ENCODE peak calls at places on chromosomes 7 and 10, in eight cellular contexts. F, P, A, Q, Z, S, G and E are unnamed samples.

GRCh38 chr10:1274098-1274745 is 218.0 kb downstream of the WDR37 start:
- DNase-seq in Q (no peak), Z (peak), G (peak), F (no peak), A (no peak), P (no peak), S (no peak), E (no peak)

GRCh38 chr7:136050462-136050847 is 73.3 kb upstream of the MTPN start:
- DNase-seq in F (no peak), Q (no peak), P (no peak), A (no peak), Z (no peak), G (no peak), S (no peak), E (no peak)

GRCh38 chr7:87506243-87507180 is 31.0 kb upstream of the ABCB4 start:
- DNase-seq in F (no peak), P (no peak), A (no peak), S (no peak), Q (no peak), Z (no peak), G (no peak), E (no peak)

GRCh38 chr10:3902809-3903410 is 117.9 kb upstream of the KLF6 start:
- DNase-seq in P (no peak), G (no peak), Q (no peak), S (no peak), F (no peak), A (no peak), Z (no peak), E (no peak)

GRCh38 chr7:28542410-28542809 is 130.1 kb downstream of the CREB5 start:
- DNase-seq in Z (no peak), Q (no peak), S (no peak), G (no peak), P (no peak), F (no peak), A (no peak), E (no peak)

GRCh38 chr10:6564367-6564766 is 15.7 kb downstream of the PRKCQ start:
- DNase-seq in G (no peak), Q (no peak), F (peak), P (no peak), S (no peak), Z (no peak), A (no peak), E (no peak)

GRCh38 chr7:157494506-157495176 is 157.8 kb downstream of the DNAJB6 start:
- DNase-seq in S (no peak), Q (no peak), A (no peak), P (no peak), Z (no peak), G (no peak), F (no peak), E (no peak)

GRCh38 chr10:98144985-98145384 is 10.5 kb downstream of the R3HCC1L start:
- DNase-seq in Q (no peak), S (no peak), P (no peak), A (no peak), G (no peak), F (no peak), Z (no peak), E (no peak)

GRCh38 chr7:88289505-88290129 is 17.1 kb downstream of the STEAP4 start:
- DNase-seq in S (no peak), Z (no peak), A (no peak), G (no peak), P (no peak), F (no peak), Q (no peak), E (no peak)

GRCh38 chr7:77811895-77812685 is 13.5 kb downstream of the PHTF2 start:
- DNase-seq in F (no peak), S (no peak), Z (no peak), Q (no peak), A (no peak), P (no peak), G (no peak), E (no peak)

GRCh38 chr7:6640246-6640721 is 3.2 kb downstream of the ZNF316 start:
- DNase-seq in A (no peak), Z (no peak), F (no peak), S (no peak), Q (no peak), P (peak), G (no peak), E (no peak)